ENCODE peak calls at places on chromosomes 12 and 14, in ten cellular contexts. One of them, this sample, is unnamed.
A peak's percentile ranks its signal among the peaks of the same experiment; 100 is the strongest.

GRCh38 chr12:45363903-45364302 is 148.0 kb downstream of the ANO6 start:
- DNase-seq in bronchial epithelial cell: no peak
- DNase-seq in neural progenitor cell: no peak
- DNase-seq in globus pallidus: no peak
- DNase-seq in RWPE2: no peak
- DNase-seq in body of pancreas: no peak
- DNase-seq in left ventricle myocardium superior: no peak
- DNase-seq in stimulated activated CD8-positive, alpha-beta memory T cell treated with anti-CD3 and anti-CD28 coated beads, Interleukin-4, amount 100 ng/mL, for 4 hours: no peak
- DNase-seq in pancreas: no peak
- DNase-seq in progenitor cell of endocrine pancreas: no peak
- DNase-seq in this sample: no peak

GRCh38 chr14:102993523-102993922 is 63.8 kb downstream of the CDC42BPB start:
- DNase-seq in bronchial epithelial cell: peak; percentile 95
- DNase-seq in neural progenitor cell: no peak
- DNase-seq in globus pallidus: no peak
- DNase-seq in RWPE2: no peak
- DNase-seq in body of pancreas: no peak
- DNase-seq in left ventricle myocardium superior: no peak
- DNase-seq in stimulated activated CD8-positive, alpha-beta memory T cell treated with anti-CD3 and anti-CD28 coated beads, Interleukin-4, amount 100 ng/mL, for 4 hours: no peak
- DNase-seq in pancreas: no peak
- DNase-seq in progenitor cell of endocrine pancreas: no peak
- DNase-seq in this sample: no peak

GRCh38 chr12:92968201-92968813 is 39.2 kb upstream of the EEA1 start:
- DNase-seq in bronchial epithelial cell: peak; percentile 58
- DNase-seq in neural progenitor cell: no peak
- DNase-seq in globus pallidus: no peak
- DNase-seq in RWPE2: no peak
- DNase-seq in body of pancreas: no peak
- DNase-seq in left ventricle myocardium superior: no peak
- DNase-seq in stimulated activated CD8-positive, alpha-beta memory T cell treated with anti-CD3 and anti-CD28 coated beads, Interleukin-4, amount 100 ng/mL, for 4 hours: no peak
- DNase-seq in pancreas: no peak
- DNase-seq in progenitor cell of endocrine pancreas: no peak
- DNase-seq in this sample: no peak

GRCh38 chr14:29941401-29941800 is 13.8 kb upstream of the PRKD1 start:
- DNase-seq in bronchial epithelial cell: no peak
- DNase-seq in neural progenitor cell: no peak
- DNase-seq in globus pallidus: no peak
- DNase-seq in RWPE2: no peak
- DNase-seq in body of pancreas: no peak
- DNase-seq in left ventricle myocardium superior: no peak
- DNase-seq in stimulated activated CD8-positive, alpha-beta memory T cell treated with anti-CD3 and anti-CD28 coated beads, Interleukin-4, amount 100 ng/mL, for 4 hours: no peak
- DNase-seq in pancreas: no peak
- DNase-seq in progenitor cell of endocrine pancreas: no peak
- DNase-seq in this sample: no peak

GRCh38 chr14:95222151-95222631 is 64.9 kb upstream of the DICER1 start:
- DNase-seq in bronchial epithelial cell: peak; percentile 18
- DNase-seq in neural progenitor cell: no peak
- DNase-seq in globus pallidus: no peak
- DNase-seq in RWPE2: no peak
- DNase-seq in body of pancreas: no peak
- DNase-seq in left ventricle myocardium superior: no peak
- DNase-seq in stimulated activated CD8-positive, alpha-beta memory T cell treated with anti-CD3 and anti-CD28 coated beads, Interleukin-4, amount 100 ng/mL, for 4 hours: no peak
- DNase-seq in pancreas: no peak
- DNase-seq in progenitor cell of endocrine pancreas: no peak
- DNase-seq in this sample: no peak

GRCh38 chr14:49194067-49194466 is 392.1 kb downstream of the RPS29 start:
- DNase-seq in bronchial epithelial cell: no peak
- DNase-seq in neural progenitor cell: no peak
- DNase-seq in globus pallidus: no peak
- DNase-seq in RWPE2: no peak
- DNase-seq in body of pancreas: no peak
- DNase-seq in left ventricle myocardium superior: no peak
- DNase-seq in stimulated activated CD8-positive, alpha-beta memory T cell treated with anti-CD3 and anti-CD28 coated beads, Interleukin-4, amount 100 ng/mL, for 4 hours: no peak
- DNase-seq in pancreas: no peak
- DNase-seq in progenitor cell of endocrine pancreas: no peak
- DNase-seq in this sample: no peak

GRCh38 chr14:37901978-37902377 is 305.7 kb upstream of the SSTR1 start:
- DNase-seq in bronchial epithelial cell: no peak
- DNase-seq in neural progenitor cell: no peak
- DNase-seq in globus pallidus: no peak
- DNase-seq in RWPE2: no peak
- DNase-seq in body of pancreas: peak; percentile 8
- DNase-seq in left ventricle myocardium superior: peak; percentile 68
- DNase-seq in stimulated activated CD8-positive, alpha-beta memory T cell treated with anti-CD3 and anti-CD28 coated beads, Interleukin-4, amount 100 ng/mL, for 4 hours: no peak
- DNase-seq in pancreas: no peak
- DNase-seq in progenitor cell of endocrine pancreas: no peak
- DNase-seq in this sample: no peak

GRCh38 chr14:24605435-24606190 is 3.9 kb downstream of the GZMH start:
- DNase-seq in bronchial epithelial cell: peak; percentile 23
- DNase-seq in neural progenitor cell: peak; percentile 53
- DNase-seq in globus pallidus: no peak
- DNase-seq in RWPE2: no peak
- DNase-seq in body of pancreas: peak; percentile 48
- DNase-seq in left ventricle myocardium superior: no peak
- DNase-seq in stimulated activated CD8-positive, alpha-beta memory T cell treated with anti-CD3 and anti-CD28 coated beads, Interleukin-4, amount 100 ng/mL, for 4 hours: peak; percentile 48
- DNase-seq in pancreas: peak; percentile 63
- DNase-seq in progenitor cell of endocrine pancreas: no peak
- DNase-seq in this sample: peak; percentile 48

GRCh38 chr12:106582661-106583577 is at the start of gene RFX4:
- DNase-seq in bronchial epithelial cell: no peak
- DNase-seq in neural progenitor cell: peak; percentile 89
- DNase-seq in globus pallidus: peak; percentile 60
- DNase-seq in RWPE2: no peak
- DNase-seq in body of pancreas: no peak
- DNase-seq in left ventricle myocardium superior: no peak
- DNase-seq in stimulated activated CD8-positive, alpha-beta memory T cell treated with anti-CD3 and anti-CD28 coated beads, Interleukin-4, amount 100 ng/mL, for 4 hours: no peak
- DNase-seq in pancreas: no peak
- DNase-seq in progenitor cell of endocrine pancreas: no peak
- DNase-seq in this sample: no peak

GRCh38 chr12:108457006-108457733 is 57.9 kb upstream of the FICD start:
- DNase-seq in bronchial epithelial cell: peak; percentile 52
- DNase-seq in neural progenitor cell: peak; percentile 81
- DNase-seq in globus pallidus: peak; percentile 22
- DNase-seq in RWPE2: no peak
- DNase-seq in body of pancreas: peak; percentile 9
- DNase-seq in left ventricle myocardium superior: no peak
- DNase-seq in stimulated activated CD8-positive, alpha-beta memory T cell treated with anti-CD3 and anti-CD28 coated beads, Interleukin-4, amount 100 ng/mL, for 4 hours: no peak
- DNase-seq in pancreas: no peak
- DNase-seq in progenitor cell of endocrine pancreas: peak; percentile 10
- DNase-seq in this sample: no peak

GRCh38 chr12:121812921-121813896 is 9.4 kb downstream of the SETD1B start:
- DNase-seq in bronchial epithelial cell: no peak
- DNase-seq in neural progenitor cell: no peak
- DNase-seq in globus pallidus: no peak
- DNase-seq in RWPE2: peak; percentile 59
- DNase-seq in body of pancreas: peak; percentile 55
- DNase-seq in left ventricle myocardium superior: peak; percentile 47
- DNase-seq in stimulated activated CD8-positive, alpha-beta memory T cell treated with anti-CD3 and anti-CD28 coated beads, Interleukin-4, amount 100 ng/mL, for 4 hours: no peak
- DNase-seq in pancreas: peak; percentile 59
- DNase-seq in progenitor cell of endocrine pancreas: no peak
- DNase-seq in this sample: no peak

GRCh38 chr14:100297320-100298300 is 8.6 kb downstream of the SLC25A29 start:
- DNase-seq in bronchial epithelial cell: no peak
- DNase-seq in neural progenitor cell: no peak
- DNase-seq in globus pallidus: peak; percentile 82
- DNase-seq in RWPE2: peak; percentile 58
- DNase-seq in body of pancreas: peak; percentile 72
- DNase-seq in left ventricle myocardium superior: peak; percentile 90
- DNase-seq in stimulated activated CD8-positive, alpha-beta memory T cell treated with anti-CD3 and anti-CD28 coated beads, Interleukin-4, amount 100 ng/mL, for 4 hours: no peak
- DNase-seq in pancreas: peak; percentile 64
- DNase-seq in progenitor cell of endocrine pancreas: no peak
- DNase-seq in this sample: peak; percentile 42

GRCh38 chr14:74670726-74671125 is 42.2 kb downstream of the AREL1 start:
- DNase-seq in bronchial epithelial cell: no peak
- DNase-seq in neural progenitor cell: no peak
- DNase-seq in globus pallidus: no peak
- DNase-seq in RWPE2: no peak
- DNase-seq in body of pancreas: no peak
- DNase-seq in left ventricle myocardium superior: no peak
- DNase-seq in stimulated activated CD8-positive, alpha-beta memory T cell treated with anti-CD3 and anti-CD28 coated beads, Interleukin-4, amount 100 ng/mL, for 4 hours: no peak
- DNase-seq in pancreas: no peak
- DNase-seq in progenitor cell of endocrine pancreas: no peak
- DNase-seq in this sample: no peak

GRCh38 chr12:112854344-112854743 is 52.4 kb upstream of the OAS1 start:
- DNase-seq in bronchial epithelial cell: no peak
- DNase-seq in neural progenitor cell: no peak
- DNase-seq in globus pallidus: no peak
- DNase-seq in RWPE2: no peak
- DNase-seq in body of pancreas: no peak
- DNase-seq in left ventricle myocardium superior: no peak
- DNase-seq in stimulated activated CD8-positive, alpha-beta memory T cell treated with anti-CD3 and anti-CD28 coated beads, Interleukin-4, amount 100 ng/mL, for 4 hours: no peak
- DNase-seq in pancreas: no peak
- DNase-seq in progenitor cell of endocrine pancreas: no peak
- DNase-seq in this sample: no peak

GRCh38 chr14:101183376-101184103 is 280.0 kb upstream of the RTL1 start:
- DNase-seq in bronchial epithelial cell: no peak
- DNase-seq in neural progenitor cell: peak; percentile 86
- DNase-seq in globus pallidus: no peak
- DNase-seq in RWPE2: peak; percentile 54
- DNase-seq in body of pancreas: peak; percentile 40
- DNase-seq in left ventricle myocardium superior: no peak
- DNase-seq in stimulated activated CD8-positive, alpha-beta memory T cell treated with anti-CD3 and anti-CD28 coated beads, Interleukin-4, amount 100 ng/mL, for 4 hours: no peak
- DNase-seq in pancreas: peak; percentile 69
- DNase-seq in progenitor cell of endocrine pancreas: peak; percentile 84
- DNase-seq in this sample: no peak

GRCh38 chr12:115570271-115570777 is 707.2 kb downstream of the MED13L start:
- DNase-seq in bronchial epithelial cell: peak; percentile 21
- DNase-seq in neural progenitor cell: peak; percentile 53
- DNase-seq in globus pallidus: no peak
- DNase-seq in RWPE2: no peak
- DNase-seq in body of pancreas: no peak
- DNase-seq in left ventricle myocardium superior: no peak
- DNase-seq in stimulated activated CD8-positive, alpha-beta memory T cell treated with anti-CD3 and anti-CD28 coated beads, Interleukin-4, amount 100 ng/mL, for 4 hours: no peak
- DNase-seq in pancreas: no peak
- DNase-seq in progenitor cell of endocrine pancreas: no peak
- DNase-seq in this sample: no peak

GRCh38 chr12:54958048-54958658 is 26.4 kb downstream of the TESPA1 start:
- DNase-seq in bronchial epithelial cell: peak; percentile 75
- DNase-seq in neural progenitor cell: peak; percentile 74
- DNase-seq in globus pallidus: peak; percentile 75
- DNase-seq in RWPE2: no peak
- DNase-seq in body of pancreas: peak; percentile 46
- DNase-seq in left ventricle myocardium superior: no peak
- DNase-seq in stimulated activated CD8-positive, alpha-beta memory T cell treated with anti-CD3 and anti-CD28 coated beads, Interleukin-4, amount 100 ng/mL, for 4 hours: no peak
- DNase-seq in pancreas: no peak
- DNase-seq in progenitor cell of endocrine pancreas: peak; percentile 31
- DNase-seq in this sample: no peak

GRCh38 chr14:93946506-93947170 is 19.5 kb downstream of the FAM181A start:
- DNase-seq in bronchial epithelial cell: peak; percentile 91
- DNase-seq in neural progenitor cell: no peak
- DNase-seq in globus pallidus: no peak
- DNase-seq in RWPE2: no peak
- DNase-seq in body of pancreas: no peak
- DNase-seq in left ventricle myocardium superior: peak; percentile 9
- DNase-seq in stimulated activated CD8-positive, alpha-beta memory T cell treated with anti-CD3 and anti-CD28 coated beads, Interleukin-4, amount 100 ng/mL, for 4 hours: no peak
- DNase-seq in pancreas: no peak
- DNase-seq in progenitor cell of endocrine pancreas: no peak
- DNase-seq in this sample: no peak

GRCh38 chr14:92263681-92264080 is 59.3 kb upstream of the SLC24A4 start:
- DNase-seq in bronchial epithelial cell: no peak
- DNase-seq in neural progenitor cell: no peak
- DNase-seq in globus pallidus: peak; percentile 32
- DNase-seq in RWPE2: no peak
- DNase-seq in body of pancreas: no peak
- DNase-seq in left ventricle myocardium superior: no peak
- DNase-seq in stimulated activated CD8-positive, alpha-beta memory T cell treated with anti-CD3 and anti-CD28 coated beads, Interleukin-4, amount 100 ng/mL, for 4 hours: no peak
- DNase-seq in pancreas: no peak
- DNase-seq in progenitor cell of endocrine pancreas: no peak
- DNase-seq in this sample: no peak

GRCh38 chr12:50224026-50224692 is 57.0 kb upstream of the CERS5 start:
- DNase-seq in bronchial epithelial cell: peak; percentile 84
- DNase-seq in neural progenitor cell: peak; percentile 38
- DNase-seq in globus pallidus: no peak
- DNase-seq in RWPE2: no peak
- DNase-seq in body of pancreas: peak; percentile 50
- DNase-seq in left ventricle myocardium superior: no peak
- DNase-seq in stimulated activated CD8-positive, alpha-beta memory T cell treated with anti-CD3 and anti-CD28 coated beads, Interleukin-4, amount 100 ng/mL, for 4 hours: no peak
- DNase-seq in pancreas: no peak
- DNase-seq in progenitor cell of endocrine pancreas: no peak
- DNase-seq in this sample: no peak

GRCh38 chr12:120584343-120585149 is 3.3 kb upstream of the POP5 start:
- DNase-seq in bronchial epithelial cell: no peak
- DNase-seq in neural progenitor cell: peak; percentile 88
- DNase-seq in globus pallidus: peak; percentile 28
- DNase-seq in RWPE2: no peak
- DNase-seq in body of pancreas: peak; percentile 55
- DNase-seq in left ventricle myocardium superior: peak; percentile 73
- DNase-seq in stimulated activated CD8-positive, alpha-beta memory T cell treated with anti-CD3 and anti-CD28 coated beads, Interleukin-4, amount 100 ng/mL, for 4 hours: no peak
- DNase-seq in pancreas: peak; percentile 83
- DNase-seq in progenitor cell of endocrine pancreas: peak; percentile 42
- DNase-seq in this sample: peak; percentile 58

GRCh38 chr12:121184984-121185894 is 24.7 kb upstream of the P2RX4 start:
- DNase-seq in bronchial epithelial cell: no peak
- DNase-seq in neural progenitor cell: no peak
- DNase-seq in globus pallidus: no peak
- DNase-seq in RWPE2: no peak
- DNase-seq in body of pancreas: no peak
- DNase-seq in left ventricle myocardium superior: no peak
- DNase-seq in stimulated activated CD8-positive, alpha-beta memory T cell treated with anti-CD3 and anti-CD28 coated beads, Interleukin-4, amount 100 ng/mL, for 4 hours: no peak
- DNase-seq in pancreas: no peak
- DNase-seq in progenitor cell of endocrine pancreas: no peak
- DNase-seq in this sample: no peak

GRCh38 chr12:54014315-54015209 is 5.8 kb downstream of the HOXC8 start:
- DNase-seq in bronchial epithelial cell: no peak
- DNase-seq in neural progenitor cell: no peak
- DNase-seq in globus pallidus: no peak
- DNase-seq in RWPE2: no peak
- DNase-seq in body of pancreas: no peak
- DNase-seq in left ventricle myocardium superior: no peak
- DNase-seq in stimulated activated CD8-positive, alpha-beta memory T cell treated with anti-CD3 and anti-CD28 coated beads, Interleukin-4, amount 100 ng/mL, for 4 hours: no peak
- DNase-seq in pancreas: no peak
- DNase-seq in progenitor cell of endocrine pancreas: no peak
- DNase-seq in this sample: no peak

GRCh38 chr14:100827751-100828447 is 2.0 kb downstream of the MEG3 start:
- DNase-seq in bronchial epithelial cell: peak; percentile 9
- DNase-seq in neural progenitor cell: no peak
- DNase-seq in globus pallidus: no peak
- DNase-seq in RWPE2: no peak
- DNase-seq in body of pancreas: peak; percentile 68
- DNase-seq in left ventricle myocardium superior: no peak
- DNase-seq in stimulated activated CD8-positive, alpha-beta memory T cell treated with anti-CD3 and anti-CD28 coated beads, Interleukin-4, amount 100 ng/mL, for 4 hours: no peak
- DNase-seq in pancreas: peak; percentile 85
- DNase-seq in progenitor cell of endocrine pancreas: no peak
- DNase-seq in this sample: no peak

GRCh38 chr14:51691176-51691575 is 39.5 kb downstream of the FRMD6 start:
- DNase-seq in bronchial epithelial cell: peak; percentile 57
- DNase-seq in neural progenitor cell: no peak
- DNase-seq in globus pallidus: no peak
- DNase-seq in RWPE2: no peak
- DNase-seq in body of pancreas: no peak
- DNase-seq in left ventricle myocardium superior: no peak
- DNase-seq in stimulated activated CD8-positive, alpha-beta memory T cell treated with anti-CD3 and anti-CD28 coated beads, Interleukin-4, amount 100 ng/mL, for 4 hours: no peak
- DNase-seq in pancreas: no peak
- DNase-seq in progenitor cell of endocrine pancreas: no peak
- DNase-seq in this sample: no peak

GRCh38 chr12:10722502-10722904 is 620 bp downstream of the YBX3 start:
- DNase-seq in bronchial epithelial cell: peak; percentile 45
- DNase-seq in neural progenitor cell: peak; percentile 59
- DNase-seq in globus pallidus: peak; percentile 26
- DNase-seq in RWPE2: peak; percentile 32
- DNase-seq in body of pancreas: peak; percentile 55
- DNase-seq in left ventricle myocardium superior: peak; percentile 65
- DNase-seq in stimulated activated CD8-positive, alpha-beta memory T cell treated with anti-CD3 and anti-CD28 coated beads, Interleukin-4, amount 100 ng/mL, for 4 hours: peak; percentile 43
- DNase-seq in pancreas: peak; percentile 76
- DNase-seq in progenitor cell of endocrine pancreas: peak; percentile 52
- DNase-seq in this sample: peak; percentile 57

GRCh38 chr12:42129595-42130204 is 15.0 kb downstream of the GXYLT1 start:
- DNase-seq in bronchial epithelial cell: peak; percentile 76
- DNase-seq in neural progenitor cell: peak; percentile 66
- DNase-seq in globus pallidus: peak; percentile 64
- DNase-seq in RWPE2: no peak
- DNase-seq in body of pancreas: peak; percentile 50
- DNase-seq in left ventricle myocardium superior: no peak
- DNase-seq in stimulated activated CD8-positive, alpha-beta memory T cell treated with anti-CD3 and anti-CD28 coated beads, Interleukin-4, amount 100 ng/mL, for 4 hours: no peak
- DNase-seq in pancreas: no peak
- DNase-seq in progenitor cell of endocrine pancreas: no peak
- DNase-seq in this sample: no peak

GRCh38 chr14:52043690-52044089 is 25.2 kb downstream of the NID2 start:
- DNase-seq in bronchial epithelial cell: peak; percentile 33
- DNase-seq in neural progenitor cell: peak; percentile 71
- DNase-seq in globus pallidus: no peak
- DNase-seq in RWPE2: no peak
- DNase-seq in body of pancreas: peak; percentile 56
- DNase-seq in left ventricle myocardium superior: peak; percentile 47
- DNase-seq in stimulated activated CD8-positive, alpha-beta memory T cell treated with anti-CD3 and anti-CD28 coated beads, Interleukin-4, amount 100 ng/mL, for 4 hours: no peak
- DNase-seq in pancreas: no peak
- DNase-seq in progenitor cell of endocrine pancreas: peak; percentile 25
- DNase-seq in this sample: no peak

This sample was measured in activated B cell treated with CpG ODN at 0.5 μM for 24 hours.